ENCODE peak calls at places on chromosomes 3 and 15, in seven cellular contexts. X is activated CD4-positive, alpha-beta T cell treated with anti-CD3 and anti-CD28 coated beads, Interleukin-2, amount 10 ng/mL, durations not matched to agents 7 days and 5 days; F is amniotic stem cell; O is neural progenitor cell; B is Kasumi-1; C is pulmonary artery endothelial cell; Q is GM13976. V is an unnamed sample.

GRCh38 chr15:80825361-80826030 is 46.3 kb downstream of the CEMIP start:
- DNase-seq in F (no peak), O (no peak), Q (no peak), B (no peak), C (no peak), X (no peak), V (peak)

GRCh38 chr3:18669374-18669773 is 244.2 kb upstream of the SATB1 start:
- DNase-seq in C (no peak), O (no peak), F (no peak), Q (no peak), B (no peak), X (no peak), V (no peak)

GRCh38 chr3:42914771-42915515 is 9.0 kb downstream of the ZNF662 start:
- DNase-seq in C (no peak), O (peak), Q (no peak), X (no peak), F (no peak), B (no peak), V (no peak)

GRCh38 chr15:69525543-69525942 is 72.9 kb downstream of the RPLP1 start:
- DNase-seq in B (no peak), F (no peak), O (no peak), Q (no peak), C (no peak), X (no peak), V (no peak)

GRCh38 chr3:12424635-12425319 is 59.5 kb upstream of the TSEN2 start:
- DNase-seq in C (no peak), X (no peak), B (no peak), O (no peak), F (no peak), Q (no peak), V (no peak)

GRCh38 chr15:68561146-68561545 is 17.6 kb upstream of the CORO2B start:
- DNase-seq in F (no peak), C (no peak), B (no peak), Q (no peak), O (no peak), X (no peak), V (no peak)

GRCh38 chr15:100692259-100692658 is 89.9 kb downstream of the ASB7 start:
- DNase-seq in C (no peak), X (no peak), Q (peak), O (no peak), F (no peak), B (no peak), V (no peak)

GRCh38 chr15:91426412-91426811 is 326.4 kb downstream of the SV2B start:
- DNase-seq in X (no peak), F (no peak), C (no peak), O (no peak), Q (no peak), B (no peak), V (no peak)

GRCh38 chr3:13045904-13046568 is 27.2 kb downstream of the IQSEC1 start:
- DNase-seq in X (peak), C (no peak), F (no peak), Q (peak), B (peak), O (no peak), V (no peak)

GRCh38 chr3:136194409-136195257 is 1.5 kb downstream of the MSL2 start:
- DNase-seq in C (no peak), Q (no peak), O (peak), X (peak), B (peak), F (no peak), V (peak)

GRCh38 chr15:69755571-69756310 is 303.1 kb downstream of the RPLP1 start:
- DNase-seq in X (peak), Q (peak), B (no peak), O (no peak), C (no peak), F (no peak), V (no peak)

GRCh38 chr15:74599156-74599555 is 16.5 kb upstream of the CLK3 start:
- DNase-seq in B (no peak), F (no peak), X (no peak), C (no peak), Q (no peak), O (no peak), V (no peak)

GRCh38 chr3:194003128-194004057 is 132.6 kb upstream of the HES1 start:
- DNase-seq in B (peak), C (peak), Q (peak), X (no peak), O (peak), F (peak), V (peak)

GRCh38 chr3:160616721-160617120 is 51.4 kb upstream of the KPNA4 start:
- DNase-seq in O (no peak), B (no peak), X (no peak), C (no peak), Q (no peak), F (no peak), V (peak)

GRCh38 chr3:190345027-190345821 is 23.0 kb upstream of the CLDN1 start:
- DNase-seq in Q (no peak), F (peak), O (peak), C (peak), B (no peak), X (no peak), V (peak)

GRCh38 chr15:87267798-87268197 is 988.7 kb downstream of the NTRK3 start:
- DNase-seq in Q (no peak), O (no peak), C (no peak), X (no peak), F (no peak), B (no peak), V (no peak)

GRCh38 chr15:90482124-90483011 is 47.4 kb upstream of the CRTC3 start:
- DNase-seq in O (peak), Q (peak), C (peak), X (peak), B (peak), F (no peak), V (peak)

GRCh38 chr15:60643490-60644040 is 164.6 kb upstream of the ICE2 start:
- DNase-seq in B (no peak), F (no peak), C (no peak), Q (no peak), X (no peak), O (no peak), V (no peak)